ENCODE peak calls at places on chromosomes 16 and 17, in seven cellular contexts. One of them, this sample, is unnamed.

GRCh38 chr17:48577330-48577945 is 712 bp downstream of the HOXB4 start:
- DNase-seq in CD8-positive, alpha-beta T cell: no peak
- DNase-seq in neuronal stem cell: no peak
- DNase-seq in neural progenitor cell: no peak
- DNase-seq in heart right ventricle: no peak
- DNase-seq in upper lobe of right lung: no peak
- DNase-seq in uterus: no peak
- DNase-seq in this sample: no peak

GRCh38 chr16:7867831-7868230 is 535.2 kb downstream of the RBFOX1 start:
- DNase-seq in CD8-positive, alpha-beta T cell: no peak
- DNase-seq in neuronal stem cell: no peak
- DNase-seq in neural progenitor cell: no peak
- DNase-seq in heart right ventricle: no peak
- DNase-seq in upper lobe of right lung: no peak
- DNase-seq in uterus: no peak
- DNase-seq in this sample: no peak

GRCh38 chr17:7843536-7844291 is 9.7 kb downstream of the KDM6B start:
- DNase-seq in CD8-positive, alpha-beta T cell: peak; percentile 93
- DNase-seq in neuronal stem cell: peak; percentile 86
- DNase-seq in neural progenitor cell: peak; percentile 96
- DNase-seq in heart right ventricle: peak; percentile 85
- DNase-seq in upper lobe of right lung: peak; percentile 96
- DNase-seq in uterus: peak; percentile 76
- DNase-seq in this sample: no peak

GRCh38 chr17:74994440-74994839 is 7.0 kb downstream of the CDR2L start:
- DNase-seq in CD8-positive, alpha-beta T cell: no peak
- DNase-seq in neuronal stem cell: no peak
- DNase-seq in neural progenitor cell: no peak
- DNase-seq in heart right ventricle: no peak
- DNase-seq in upper lobe of right lung: no peak
- DNase-seq in uterus: no peak
- DNase-seq in this sample: no peak

GRCh38 chr17:79993390-79994221 is 42.1 kb downstream of the TBC1D16 start:
- DNase-seq in CD8-positive, alpha-beta T cell: peak; percentile 44
- DNase-seq in neuronal stem cell: no peak
- DNase-seq in neural progenitor cell: peak; percentile 32
- DNase-seq in heart right ventricle: peak; percentile 70
- DNase-seq in upper lobe of right lung: peak; percentile 91
- DNase-seq in uterus: peak; percentile 91
- DNase-seq in this sample: no peak

GRCh38 chr17:73548620-73549311 is 95.5 kb downstream of the SDK2 start:
- DNase-seq in CD8-positive, alpha-beta T cell: no peak
- DNase-seq in neuronal stem cell: no peak
- DNase-seq in neural progenitor cell: no peak
- DNase-seq in heart right ventricle: no peak
- DNase-seq in upper lobe of right lung: no peak
- DNase-seq in uterus: no peak
- DNase-seq in this sample: no peak

GRCh38 chr16:15576960-15577958 is 65.7 kb downstream of the MARF1 start:
- DNase-seq in CD8-positive, alpha-beta T cell: no peak
- DNase-seq in neuronal stem cell: no peak
- DNase-seq in neural progenitor cell: no peak
- DNase-seq in heart right ventricle: no peak
- DNase-seq in upper lobe of right lung: no peak
- DNase-seq in uterus: no peak
- DNase-seq in this sample: no peak

GRCh38 chr17:40886090-40886489 is 1.0 kb upstream of the KRT20 start:
- DNase-seq in CD8-positive, alpha-beta T cell: no peak
- DNase-seq in neuronal stem cell: no peak
- DNase-seq in neural progenitor cell: no peak
- DNase-seq in heart right ventricle: no peak
- DNase-seq in upper lobe of right lung: no peak
- DNase-seq in uterus: no peak
- DNase-seq in this sample: no peak

GRCh38 chr17:75048396-75048933 is 1.4 kb downstream of the KCTD2 start:
- DNase-seq in CD8-positive, alpha-beta T cell: no peak
- DNase-seq in neuronal stem cell: no peak
- DNase-seq in neural progenitor cell: no peak
- DNase-seq in heart right ventricle: peak; percentile 57
- DNase-seq in upper lobe of right lung: no peak
- DNase-seq in uterus: no peak
- DNase-seq in this sample: peak; percentile 15

GRCh38 chr17:70797166-70797565 is 627.8 kb downstream of the KCNJ2 start:
- DNase-seq in CD8-positive, alpha-beta T cell: no peak
- DNase-seq in neuronal stem cell: no peak
- DNase-seq in neural progenitor cell: no peak
- DNase-seq in heart right ventricle: no peak
- DNase-seq in upper lobe of right lung: no peak
- DNase-seq in uterus: no peak
- DNase-seq in this sample: no peak

GRCh38 chr17:77471984-77472836 is 331.4 kb downstream of the SEC14L1 start:
- DNase-seq in CD8-positive, alpha-beta T cell: no peak
- DNase-seq in neuronal stem cell: no peak
- DNase-seq in neural progenitor cell: peak; percentile 92
- DNase-seq in heart right ventricle: peak; percentile 63
- DNase-seq in upper lobe of right lung: peak; percentile 79
- DNase-seq in uterus: peak; percentile 82
- DNase-seq in this sample: no peak

GRCh38 chr17:39225974-39226683 is 384 bp upstream of the STAC2 start:
- DNase-seq in CD8-positive, alpha-beta T cell: peak; percentile 77
- DNase-seq in neuronal stem cell: peak; percentile 91
- DNase-seq in neural progenitor cell: peak; percentile 98
- DNase-seq in heart right ventricle: peak; percentile 84
- DNase-seq in upper lobe of right lung: no peak
- DNase-seq in uterus: peak; percentile 94
- DNase-seq in this sample: peak; percentile 72

GRCh38 chr16:27468941-27469531 is 67.1 kb downstream of the IL21R start:
- DNase-seq in CD8-positive, alpha-beta T cell: no peak
- DNase-seq in neuronal stem cell: no peak
- DNase-seq in neural progenitor cell: no peak
- DNase-seq in heart right ventricle: no peak
- DNase-seq in upper lobe of right lung: no peak
- DNase-seq in uterus: no peak
- DNase-seq in this sample: no peak

GRCh38 chr17:81510524-81510797 is 2.1 kb downstream of the ACTG1 start:
- DNase-seq in CD8-positive, alpha-beta T cell: no peak
- DNase-seq in neuronal stem cell: no peak
- DNase-seq in neural progenitor cell: no peak
- DNase-seq in heart right ventricle: no peak
- DNase-seq in upper lobe of right lung: no peak
- DNase-seq in uterus: no peak
- DNase-seq in this sample: no peak

GRCh38 chr16:1990336-1991134 is 765 bp downstream of the SYNGR3 start:
- DNase-seq in CD8-positive, alpha-beta T cell: peak; percentile 61
- DNase-seq in neuronal stem cell: no peak
- DNase-seq in neural progenitor cell: peak; percentile 86
- DNase-seq in heart right ventricle: no peak
- DNase-seq in upper lobe of right lung: no peak
- DNase-seq in uterus: no peak
- DNase-seq in this sample: no peak

GRCh38 chr16:30748634-30749445 is 615 bp downstream of the PHKG2 start:
- DNase-seq in CD8-positive, alpha-beta T cell: peak; percentile 24
- DNase-seq in neuronal stem cell: peak; percentile 17
- DNase-seq in neural progenitor cell: peak; percentile 70
- DNase-seq in heart right ventricle: peak; percentile 43
- DNase-seq in upper lobe of right lung: peak; percentile 81
- DNase-seq in uterus: peak; percentile 47
- DNase-seq in this sample: no peak

GRCh38 chr17:63665527-63666214 is 34.3 kb downstream of the LIMD2 start:
- DNase-seq in CD8-positive, alpha-beta T cell: no peak
- DNase-seq in neuronal stem cell: no peak
- DNase-seq in neural progenitor cell: no peak
- DNase-seq in heart right ventricle: peak; percentile 38
- DNase-seq in upper lobe of right lung: no peak
- DNase-seq in uterus: no peak
- DNase-seq in this sample: no peak

GRCh38 chr16:86110134-86110533 is 211.2 kb downstream of the IRF8 start:
- DNase-seq in CD8-positive, alpha-beta T cell: no peak
- DNase-seq in neuronal stem cell: no peak
- DNase-seq in neural progenitor cell: no peak
- DNase-seq in heart right ventricle: no peak
- DNase-seq in upper lobe of right lung: no peak
- DNase-seq in uterus: no peak
- DNase-seq in this sample: no peak

GRCh38 chr16:86110726-86111125 is 211.8 kb downstream of the IRF8 start:
- DNase-seq in CD8-positive, alpha-beta T cell: no peak
- DNase-seq in neuronal stem cell: no peak
- DNase-seq in neural progenitor cell: no peak
- DNase-seq in heart right ventricle: no peak
- DNase-seq in upper lobe of right lung: no peak
- DNase-seq in uterus: no peak
- DNase-seq in this sample: no peak

GRCh38 chr16:86108062-86108461 is 209.1 kb downstream of the IRF8 start:
- DNase-seq in CD8-positive, alpha-beta T cell: no peak
- DNase-seq in neuronal stem cell: no peak
- DNase-seq in neural progenitor cell: no peak
- DNase-seq in heart right ventricle: no peak
- DNase-seq in upper lobe of right lung: no peak
- DNase-seq in uterus: no peak
- DNase-seq in this sample: no peak

GRCh38 chr16:86107190-86107589 is 208.2 kb downstream of the IRF8 start:
- DNase-seq in CD8-positive, alpha-beta T cell: no peak
- DNase-seq in neuronal stem cell: no peak
- DNase-seq in neural progenitor cell: no peak
- DNase-seq in heart right ventricle: no peak
- DNase-seq in upper lobe of right lung: no peak
- DNase-seq in uterus: no peak
- DNase-seq in this sample: no peak

DNA sequence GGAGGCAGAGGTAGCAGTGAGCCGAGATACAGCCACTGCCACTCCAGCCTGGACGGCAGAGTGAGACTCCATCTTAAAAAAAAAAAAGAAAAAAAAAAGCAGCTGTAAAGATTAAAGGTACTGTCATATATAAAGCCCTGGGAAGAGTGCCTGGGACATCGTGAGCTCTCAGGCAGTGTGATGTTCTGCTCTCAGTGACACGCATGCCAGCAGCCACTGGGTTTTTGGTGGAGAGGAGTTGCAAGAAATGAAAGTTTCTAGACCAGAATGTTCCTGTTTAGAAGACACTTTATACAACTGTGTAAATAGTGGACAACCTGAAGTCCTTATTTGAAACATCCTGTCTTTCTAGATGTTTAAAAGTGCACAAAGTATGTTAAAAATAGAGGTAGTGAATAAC is 213.2 kb downstream of the IRF8 start:
- DNase-seq in CD8-positive, alpha-beta T cell: no peak
- DNase-seq in neuronal stem cell: no peak
- DNase-seq in neural progenitor cell: no peak
- DNase-seq in heart right ventricle: no peak
- DNase-seq in upper lobe of right lung: no peak
- DNase-seq in uterus: no peak
- DNase-seq in this sample: no peak
- H3K4me1 ChIP-seq in CD8-positive, alpha-beta T cell: no peaks in the 10 kb centered on the region
- H3K4me1 ChIP-seq in neuronal stem cell: no peaks in the 10 kb centered on the region
- H3K4me1 ChIP-seq in neural progenitor cell: no peaks in the 10 kb centered on the region
- H3K4me1 ChIP-seq in heart right ventricle: no peaks in the 10 kb centered on the region
- H3K4me1 ChIP-seq in upper lobe of right lung: no peaks in the 10 kb centered on the region
- H3K4me1 ChIP-seq in uterus: no peaks in the 10 kb centered on the region
- H3K4me1 ChIP-seq in this sample: no peaks in the 10 kb centered on the region

DNA sequence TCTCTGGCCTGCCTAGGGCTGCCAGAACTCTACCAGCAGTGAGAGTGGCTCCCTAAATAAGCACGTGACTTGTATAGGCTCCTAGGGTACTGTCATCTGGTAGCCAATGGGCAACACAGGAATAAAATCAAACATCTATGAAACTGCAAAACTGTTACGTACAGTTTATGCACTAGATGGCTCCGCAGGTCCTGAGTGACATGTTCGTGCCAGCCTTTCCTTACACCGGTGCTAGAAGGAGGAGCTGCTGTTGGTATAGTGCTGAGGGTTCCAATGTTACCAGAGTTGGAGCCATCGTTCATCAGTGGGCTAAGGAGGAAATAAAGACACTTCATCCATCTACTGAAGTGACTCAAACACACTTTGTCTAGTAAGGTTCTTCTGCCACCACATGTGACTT is 63.2 kb upstream of the TRAP1 start:
- DNase-seq in CD8-positive, alpha-beta T cell: peak; percentile 17
- DNase-seq in neuronal stem cell: no peak
- DNase-seq in neural progenitor cell: no peak
- DNase-seq in heart right ventricle: no peak
- DNase-seq in upper lobe of right lung: no peak
- DNase-seq in uterus: no peak
- DNase-seq in this sample: no peak
- H3K4me3 ChIP-seq in CD8-positive, alpha-beta T cell: no peak overlapping the region
- H3K4me3 ChIP-seq in neuronal stem cell: no peak overlapping the region
- H3K4me3 ChIP-seq in neural progenitor cell: no peak overlapping the region
- H3K4me3 ChIP-seq in heart right ventricle: no peak overlapping the region
- H3K4me3 ChIP-seq in upper lobe of right lung: no peak overlapping the region
- H3K4me3 ChIP-seq in uterus: no peak overlapping the region
- H3K4me3 ChIP-seq in this sample: no peak overlapping the region

DNA sequence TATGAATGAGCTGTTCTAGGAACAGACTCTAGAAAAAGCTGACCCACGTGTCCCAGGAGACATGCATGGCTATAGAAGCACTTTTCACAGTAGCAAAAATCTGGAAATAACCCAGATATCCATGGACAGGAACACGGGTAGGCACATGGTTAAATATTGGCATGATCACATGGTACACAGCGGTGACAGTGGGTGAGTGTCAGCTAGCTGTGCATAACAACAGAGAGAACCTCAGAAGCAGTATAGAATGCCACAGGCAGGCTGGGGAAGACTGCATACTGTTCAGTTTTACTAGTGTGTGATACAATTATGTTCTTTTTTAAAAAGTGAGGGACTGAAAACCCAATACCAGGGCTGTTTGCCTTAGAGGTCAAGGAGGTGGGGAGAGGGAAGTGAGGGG is 31.4 kb downstream of the EPN2 start:
- DNase-seq in CD8-positive, alpha-beta T cell: no peak
- DNase-seq in neuronal stem cell: no peak
- DNase-seq in neural progenitor cell: no peak
- DNase-seq in heart right ventricle: no peak
- DNase-seq in upper lobe of right lung: no peak
- DNase-seq in uterus: no peak
- DNase-seq in this sample: no peak
- H3K4me1 ChIP-seq in CD8-positive, alpha-beta T cell: no peaks in the 10 kb centered on the region
- H3K4me1 ChIP-seq in neuronal stem cell: peaks cover 2% of the 10 kb centered on the region
- H3K4me1 ChIP-seq in neural progenitor cell: peaks cover 26% of the 10 kb centered on the region
- H3K4me1 ChIP-seq in heart right ventricle: peaks cover 94% of the 10 kb centered on the region
- H3K4me1 ChIP-seq in upper lobe of right lung: peaks cover 70% of the 10 kb centered on the region
- H3K4me1 ChIP-seq in uterus: peaks cover 7% of the 10 kb centered on the region
- H3K4me1 ChIP-seq in this sample: peaks cover 76% of the 10 kb centered on the region

DNA sequence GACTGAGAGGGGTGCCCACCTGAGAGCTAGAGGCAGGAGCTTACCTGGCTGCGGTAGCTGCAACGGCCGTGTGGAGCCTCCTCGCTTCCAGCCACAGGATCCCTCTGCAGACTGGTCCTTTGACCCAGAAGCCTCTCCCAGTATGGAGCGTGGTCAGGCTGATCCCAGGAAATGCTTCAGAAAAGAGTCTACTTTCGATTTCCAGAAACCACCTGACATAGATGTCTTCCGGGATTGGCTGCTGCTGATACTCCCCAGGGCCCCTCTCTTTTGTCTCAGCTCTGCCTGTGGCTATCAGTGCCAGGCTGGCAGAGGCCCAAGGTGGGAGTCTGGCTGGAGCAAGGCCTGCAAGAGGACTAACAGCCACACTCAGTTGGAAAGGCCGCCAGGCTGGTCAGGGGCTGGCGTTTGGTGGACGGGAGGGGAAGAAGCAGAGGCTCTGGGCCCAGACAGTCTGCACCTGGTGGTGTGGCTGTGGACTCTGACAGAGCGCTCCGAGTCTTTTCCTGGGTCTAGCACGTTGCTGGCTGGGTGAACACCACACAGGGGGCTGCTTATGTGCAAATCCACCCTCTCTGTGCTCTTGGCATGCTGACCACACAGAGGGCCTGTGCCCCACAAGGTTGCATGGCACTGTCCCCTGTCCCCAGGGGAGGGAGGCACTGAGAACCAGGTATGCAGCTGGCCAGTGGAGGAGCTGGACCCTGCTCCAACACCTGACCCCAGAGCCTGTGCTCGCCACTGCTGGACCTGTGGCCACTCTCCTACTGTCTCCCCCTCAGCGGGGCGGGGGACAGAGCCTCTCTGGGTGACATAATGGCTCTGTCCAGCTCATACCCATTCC is at the start of gene LGALS3BP:
- DNase-seq in CD8-positive, alpha-beta T cell: peak; percentile 23
- DNase-seq in neuronal stem cell: peak; percentile 20
- DNase-seq in neural progenitor cell: peak; percentile 66
- DNase-seq in heart right ventricle: peak; percentile 82
- DNase-seq in upper lobe of right lung: peak; percentile 87
- DNase-seq in uterus: peak; percentile 86
- DNase-seq in this sample: no peak
- H3K4me3 ChIP-seq in CD8-positive, alpha-beta T cell: peak within 1 kb of the TSS; percentile 78
- H3K4me3 ChIP-seq in neuronal stem cell: peak within 1 kb of the TSS; percentile 47
- H3K4me3 ChIP-seq in neural progenitor cell: peak within 1 kb of the TSS; percentile 10
- H3K4me3 ChIP-seq in heart right ventricle: peak within 1 kb of the TSS; percentile 30
- H3K4me3 ChIP-seq in upper lobe of right lung: peak within 1 kb of the TSS; percentile 45
- H3K4me3 ChIP-seq in uterus: peak within 1 kb of the TSS; percentile 47
- H3K4me3 ChIP-seq in this sample: peak within 1 kb of the TSS; percentile 67